ENCODE peak calls at places on chromosomes 4 and X, in four cellular contexts. One of them, this sample, is unnamed.
A peak's percentile ranks its signal among the peaks of the same experiment; 100 is the strongest.

GRCh38 chr4:130183096-130183495 is 1087.1 kb downstream of the C4orf33 start:
- DNase-seq in naive thymus-derived CD8-positive, alpha-beta T cell: no peak
- DNase-seq in AG08395: no peak
- DNase-seq in activated naive CD4-positive, alpha-beta T cell treated with Interleukin-2 at 50 U/mL for 16 hours: no peak
- DNase-seq in this sample: no peak

GRCh38 chr4:835148-836002 is 9.4 kb upstream of the CPLX1 start:
- DNase-seq in naive thymus-derived CD8-positive, alpha-beta T cell: no peak
- DNase-seq in AG08395: no peak
- DNase-seq in activated naive CD4-positive, alpha-beta T cell treated with Interleukin-2 at 50 U/mL for 16 hours: no peak
- DNase-seq in this sample: no peak

GRCh38 chr4:157792716-157793115 is 380.1 kb downstream of the GASK1B start:
- DNase-seq in naive thymus-derived CD8-positive, alpha-beta T cell: no peak
- DNase-seq in AG08395: no peak
- DNase-seq in activated naive CD4-positive, alpha-beta T cell treated with Interleukin-2 at 50 U/mL for 16 hours: no peak
- DNase-seq in this sample: no peak

GRCh38 chr4:7280906-7281305 is 88.6 kb downstream of the SORCS2 start:
- DNase-seq in naive thymus-derived CD8-positive, alpha-beta T cell: no peak
- DNase-seq in AG08395: peak; percentile 60
- DNase-seq in activated naive CD4-positive, alpha-beta T cell treated with Interleukin-2 at 50 U/mL for 16 hours: no peak
- DNase-seq in this sample: no peak

GRCh38 chr4:10088135-10089010 is 28.2 kb downstream of the WDR1 start:
- DNase-seq in naive thymus-derived CD8-positive, alpha-beta T cell: no peak
- DNase-seq in AG08395: no peak
- DNase-seq in activated naive CD4-positive, alpha-beta T cell treated with Interleukin-2 at 50 U/mL for 16 hours: no peak
- DNase-seq in this sample: no peak

GRCh38 chr4:15434086-15434485 is 6.3 kb downstream of the C1QTNF7 start:
- DNase-seq in naive thymus-derived CD8-positive, alpha-beta T cell: no peak
- DNase-seq in AG08395: peak; percentile 8
- DNase-seq in activated naive CD4-positive, alpha-beta T cell treated with Interleukin-2 at 50 U/mL for 16 hours: no peak
- DNase-seq in this sample: no peak

GRCh38 chr4:144787365-144788263 is 141.7 kb downstream of the HHIP start:
- DNase-seq in naive thymus-derived CD8-positive, alpha-beta T cell: no peak
- DNase-seq in AG08395: no peak
- DNase-seq in activated naive CD4-positive, alpha-beta T cell treated with Interleukin-2 at 50 U/mL for 16 hours: no peak
- DNase-seq in this sample: no peak

GRCh38 chr4:177147668-177148067 is 162.0 kb upstream of the NEIL3 start:
- DNase-seq in naive thymus-derived CD8-positive, alpha-beta T cell: no peak
- DNase-seq in AG08395: no peak
- DNase-seq in activated naive CD4-positive, alpha-beta T cell treated with Interleukin-2 at 50 U/mL for 16 hours: no peak
- DNase-seq in this sample: no peak

GRCh38 chr4:41058426-41058825 is 155.9 kb downstream of the APBB2 start:
- DNase-seq in naive thymus-derived CD8-positive, alpha-beta T cell: no peak
- DNase-seq in AG08395: peak; percentile 41
- DNase-seq in activated naive CD4-positive, alpha-beta T cell treated with Interleukin-2 at 50 U/mL for 16 hours: no peak
- DNase-seq in this sample: no peak

GRCh38 chrX:13340182-13340791 is 20.4 kb upstream of the ATXN3L start:
- DNase-seq in naive thymus-derived CD8-positive, alpha-beta T cell: no peak
- DNase-seq in AG08395: peak; percentile 35
- DNase-seq in activated naive CD4-positive, alpha-beta T cell treated with Interleukin-2 at 50 U/mL for 16 hours: no peak
- DNase-seq in this sample: no peak

GRCh38 chrX:110316351-110317078 is 1.4 kb downstream of the AMMECR1 start:
- DNase-seq in naive thymus-derived CD8-positive, alpha-beta T cell: no peak
- DNase-seq in AG08395: no peak
- DNase-seq in activated naive CD4-positive, alpha-beta T cell treated with Interleukin-2 at 50 U/mL for 16 hours: no peak
- DNase-seq in this sample: no peak